ENCODE peak calls at places on chromosomes 5 and 9, in four cellular contexts. One of them, this sample, is unnamed.
A peak's percentile ranks its signal among the peaks of the same experiment; 100 is the strongest.

GRCh38 chr5:43652537-43653302 is 49.7 kb downstream of the NNT start:
- DNase-seq in fibroblast of lung: no peak
- DNase-seq in hepatocyte: no peak
- DNase-seq in PC-9: no peak
- DNase-seq in this sample: no peak

GRCh38 chr9:82208741-82209450 is 220.3 kb downstream of the SPATA31D1 start:
- DNase-seq in fibroblast of lung: peak; percentile 25
- DNase-seq in hepatocyte: no peak
- DNase-seq in PC-9: no peak
- DNase-seq in this sample: peak; percentile 40

GRCh38 chr5:179326176-179326997 is 18.9 kb downstream of the ADAMTS2 start:
- DNase-seq in fibroblast of lung: peak; percentile 20
- DNase-seq in hepatocyte: peak; percentile 41
- DNase-seq in PC-9: no peak
- DNase-seq in this sample: no peak

GRCh38 chr9:129952337-129952736 is 90.7 kb downstream of the FNBP1 start:
- DNase-seq in fibroblast of lung: no peak
- DNase-seq in hepatocyte: no peak
- DNase-seq in PC-9: no peak
- DNase-seq in this sample: no peak

GRCh38 chr5:108344103-108344822 is 37.6 kb downstream of the FBXL17 start:
- DNase-seq in fibroblast of lung: no peak
- DNase-seq in hepatocyte: no peak
- DNase-seq in PC-9: no peak
- DNase-seq in this sample: no peak

GRCh38 chr5:107067391-107067790 is 603.3 kb downstream of the EFNA5 start:
- DNase-seq in fibroblast of lung: peak; percentile 9
- DNase-seq in hepatocyte: no peak
- DNase-seq in PC-9: no peak
- DNase-seq in this sample: no peak

GRCh38 chr9:69147041-69147834 is 26.8 kb upstream of the TJP2 start:
- DNase-seq in fibroblast of lung: no peak
- DNase-seq in hepatocyte: no peak
- DNase-seq in PC-9: no peak
- DNase-seq in this sample: no peak

GRCh38 chr5:119879446-119879845 is 250.1 kb downstream of the FAM170A start:
- DNase-seq in fibroblast of lung: no peak
- DNase-seq in hepatocyte: no peak
- DNase-seq in PC-9: no peak
- DNase-seq in this sample: no peak

GRCh38 chr5:176740131-176740701 is 70.1 kb upstream of the UNC5A start:
- DNase-seq in fibroblast of lung: no peak
- DNase-seq in hepatocyte: no peak
- DNase-seq in PC-9: no peak
- DNase-seq in this sample: no peak

GRCh38 chr5:4924581-4924980 is 215.5 kb upstream of the ADAMTS16 start:
- DNase-seq in fibroblast of lung: peak; percentile 96
- DNase-seq in hepatocyte: peak; percentile 20
- DNase-seq in PC-9: no peak
- DNase-seq in this sample: no peak

GRCh38 chr5:92560698-92561361 is 1020.2 kb downstream of the NR2F1-AS1 start:
- DNase-seq in fibroblast of lung: peak; percentile 93
- DNase-seq in hepatocyte: peak; percentile 11
- DNase-seq in PC-9: no peak
- DNase-seq in this sample: no peak

GRCh38 chr5:15956622-15957021 is 223.0 kb downstream of the MARCHF11 start:
- DNase-seq in fibroblast of lung: no peak
- DNase-seq in hepatocyte: no peak
- DNase-seq in PC-9: no peak
- DNase-seq in this sample: no peak

GRCh38 chr9:103319979-103320378 is 324.8 kb downstream of the CYLC2 start:
- DNase-seq in fibroblast of lung: no peak
- DNase-seq in hepatocyte: no peak
- DNase-seq in PC-9: no peak
- DNase-seq in this sample: no peak

GRCh38 chr5:174692381-174692780 is 32.0 kb upstream of the MSX2 start:
- DNase-seq in fibroblast of lung: no peak
- DNase-seq in hepatocyte: no peak
- DNase-seq in PC-9: no peak
- DNase-seq in this sample: no peak

GRCh38 chr5:174687503-174687902 is 36.9 kb upstream of the MSX2 start:
- DNase-seq in fibroblast of lung: no peak
- DNase-seq in hepatocyte: no peak
- DNase-seq in PC-9: no peak
- DNase-seq in this sample: no peak

GRCh38 chr5:174688441-174689354 is 35.7 kb upstream of the MSX2 start:
- DNase-seq in fibroblast of lung: no peak
- DNase-seq in hepatocyte: no peak
- DNase-seq in PC-9: no peak
- DNase-seq in this sample: no peak

GRCh38 chr5:174692982-174693422 is 31.4 kb upstream of the MSX2 start:
- DNase-seq in fibroblast of lung: no peak
- DNase-seq in hepatocyte: peak; percentile 79
- DNase-seq in PC-9: no peak
- DNase-seq in this sample: no peak

GRCh38 chr5:174690256-174690655 is 34.1 kb upstream of the MSX2 start:
- DNase-seq in fibroblast of lung: peak; percentile 29
- DNase-seq in hepatocyte: peak; percentile 52
- DNase-seq in PC-9: no peak
- DNase-seq in this sample: no peak
- TF ChIP-seq EZH2 in fibroblast of lung: no peak
- TF ChIP-seq EZH2 in hepatocyte: no peak
- TF ChIP-seq EZH2 in PC-9: no peak
- TF ChIP-seq EZH2 in this sample: no peak

DNA sequence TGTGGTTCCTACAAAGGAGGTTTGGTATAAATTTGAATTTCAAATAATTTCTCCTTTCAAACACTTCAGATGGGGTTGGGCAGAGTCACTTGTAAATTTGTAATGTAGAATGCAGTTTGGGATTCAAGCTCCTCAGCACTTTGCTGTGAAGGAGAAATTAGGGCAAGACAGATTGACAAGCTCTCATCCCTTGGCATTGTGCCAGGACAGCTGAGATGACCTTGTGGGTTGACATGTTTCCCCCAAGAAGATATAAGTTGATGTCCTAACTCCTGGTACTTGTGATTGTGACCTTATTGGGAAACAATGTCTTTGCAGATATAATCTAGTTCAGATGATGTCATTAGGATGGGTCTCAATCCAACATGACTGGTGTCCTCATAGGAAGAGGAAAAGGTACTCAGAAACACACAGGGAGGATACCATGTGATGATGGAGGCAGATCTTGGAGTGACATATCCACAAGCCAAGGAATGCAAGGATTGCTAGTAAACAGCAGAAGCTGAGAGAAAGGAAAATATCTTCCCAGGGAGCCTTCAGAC is 408.3 kb downstream of the MED10 start:
- DNase-seq in fibroblast of lung: no peak
- DNase-seq in hepatocyte: no peak
- DNase-seq in PC-9: no peak
- DNase-seq in this sample: no peak
- H3K27ac ChIP-seq in fibroblast of lung: no peak overlapping the region
- H3K27ac ChIP-seq in hepatocyte: no peak overlapping the region
- H3K27ac ChIP-seq in PC-9: no peak overlapping the region
- H3K27ac ChIP-seq in this sample: no peak overlapping the region

DNA sequence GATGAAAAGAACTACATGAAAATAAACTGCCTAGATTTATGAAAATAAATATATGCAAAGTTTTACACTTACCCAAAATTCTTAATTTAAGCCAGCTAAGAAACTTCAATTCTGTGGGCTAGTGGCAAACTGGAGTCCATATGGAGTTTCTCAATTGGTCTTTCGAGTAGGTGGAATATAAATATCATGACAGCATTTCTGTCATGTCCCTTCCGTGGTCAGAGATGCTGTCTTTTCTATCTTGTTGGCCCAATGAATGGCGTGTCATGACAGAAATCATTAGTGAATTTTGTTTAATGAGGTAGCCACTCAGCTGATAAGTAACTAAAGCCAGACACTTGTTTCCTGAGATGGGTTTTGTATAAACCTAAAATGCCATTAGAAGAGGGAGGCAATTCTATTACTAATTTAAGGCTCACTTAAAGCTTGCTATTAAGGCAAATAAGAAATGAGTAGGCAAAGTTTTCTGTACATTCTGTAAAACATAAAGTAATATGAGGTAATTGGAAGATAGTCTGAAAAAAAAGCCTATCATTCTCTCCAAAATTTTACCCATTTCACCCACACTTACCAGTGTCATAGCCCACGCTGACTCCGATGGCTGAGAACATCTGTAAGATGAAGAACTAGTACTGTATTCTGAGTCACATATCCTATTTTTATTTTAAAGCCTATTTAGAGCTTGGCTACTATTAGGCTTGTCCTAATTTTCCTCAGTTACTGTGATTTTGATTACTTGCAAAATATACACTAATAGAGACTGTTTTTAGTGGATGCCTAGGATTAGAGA is 419.3 kb upstream of the MEF2C start:
- DNase-seq in fibroblast of lung: no peak
- DNase-seq in hepatocyte: no peak
- DNase-seq in PC-9: no peak
- DNase-seq in this sample: no peak
- H2AFZ ChIP-seq in fibroblast of lung: no peak overlapping the region
- H2AFZ ChIP-seq in hepatocyte: no peak overlapping the region
- H2AFZ ChIP-seq in PC-9: no peak overlapping the region
- H2AFZ ChIP-seq in this sample: no peak overlapping the region

GRCh38 chr5:173283318-173284288 is 44.6 kb downstream of the STC2 start:
- DNase-seq in fibroblast of lung: peak; percentile 65
- DNase-seq in hepatocyte: peak; percentile 90
- DNase-seq in PC-9: peak; percentile 85
- DNase-seq in this sample: peak; percentile 75
- TF ChIP-seq EZH2 in fibroblast of lung: no peak
- TF ChIP-seq EZH2 in hepatocyte: no peak
- TF ChIP-seq EZH2 in PC-9: no peak
- TF ChIP-seq EZH2 in this sample: no peak

GRCh38 chr9:136886610-136887597 is 588 bp downstream of the TRAF2 start:
- DNase-seq in fibroblast of lung: peak; percentile 6
- DNase-seq in hepatocyte: peak; percentile 59
- DNase-seq in PC-9: peak; percentile 46
- DNase-seq in this sample: peak; percentile 31
- H3K27ac ChIP-seq in fibroblast of lung: peak overlapping the region; percentile 65
- H3K27ac ChIP-seq in hepatocyte: peak overlapping the region; percentile 85
- H3K27ac ChIP-seq in PC-9: peak overlapping the region; percentile 29
- H3K27ac ChIP-seq in this sample: peak overlapping the region; percentile 65

GRCh38 chr5:55533806-55534435 is 843 bp downstream of the PLPP1 start:
- DNase-seq in fibroblast of lung: peak; percentile 60
- DNase-seq in hepatocyte: no peak
- DNase-seq in PC-9: no peak
- DNase-seq in this sample: peak; percentile 24
- H2AFZ ChIP-seq in fibroblast of lung: peak overlapping the region; percentile 90
- H2AFZ ChIP-seq in hepatocyte: peak overlapping the region; percentile 88
- H2AFZ ChIP-seq in PC-9: peak overlapping the region; percentile 85
- H2AFZ ChIP-seq in this sample: peak overlapping the region; percentile 93